ENCODE peak calls at places on chromosomes 7 and 10, in four cellular contexts. B is prostate gland, N is Peyer's patch, K is HL-60. T is an unnamed sample.

GRCh38 chr10:76396126-76396525 is 964.7 kb downstream of the LRMDA start:
- DNase-seq in K (no peak), N (no peak), B (no peak), T (no peak)

GRCh38 chr7:95686109-95686508 is 86.2 kb upstream of the DYNC1I1 start:
- DNase-seq in K (no peak), B (peak; percentile 56), N (peak; percentile 49), T (peak; percentile 33)

GRCh38 chr7:96708872-96709271 is 774 bp downstream of the SEM1 start:
- DNase-seq in B (no peak), N (no peak), K (no peak), T (no peak)

GRCh38 chr10:16828731-16829175 is 11.5 kb upstream of the RSU1 start:
- DNase-seq in K (no peak), B (no peak), N (no peak), T (no peak)

GRCh38 chr10:71099731-71100361 is 112.5 kb upstream of the UNC5B start:
- DNase-seq in N (no peak), K (no peak), B (no peak), T (no peak)

GRCh38 chr7:44288811-44289340 is 36.5 kb downstream of the CAMK2B start:
- DNase-seq in B (no peak), N (no peak), K (no peak), T (no peak)

GRCh38 chr10:3948843-3949242 is 163.8 kb upstream of the KLF6 start:
- DNase-seq in B (no peak), K (no peak), N (no peak), T (no peak)

GRCh38 chr10:71222541-71223364 is 10.4 kb downstream of the UNC5B start:
- DNase-seq in B (no peak), K (no peak), N (no peak), T (no peak)

GRCh38 chr10:6151087-6151977 is 51.4 kb upstream of the PFKFB3 start:
- DNase-seq in N (no peak), K (peak; percentile 59), B (peak; percentile 55), T (no peak)

GRCh38 chr10:80893256-80893655 is 355.6 kb downstream of the SH2D4B start:
- DNase-seq in N (no peak), K (no peak), B (no peak), T (no peak)

GRCh38 chr10:20598590-20598989 is 298.5 kb downstream of the NEBL start:
- DNase-seq in B (no peak), N (no peak), K (no peak), T (no peak)

DNA sequence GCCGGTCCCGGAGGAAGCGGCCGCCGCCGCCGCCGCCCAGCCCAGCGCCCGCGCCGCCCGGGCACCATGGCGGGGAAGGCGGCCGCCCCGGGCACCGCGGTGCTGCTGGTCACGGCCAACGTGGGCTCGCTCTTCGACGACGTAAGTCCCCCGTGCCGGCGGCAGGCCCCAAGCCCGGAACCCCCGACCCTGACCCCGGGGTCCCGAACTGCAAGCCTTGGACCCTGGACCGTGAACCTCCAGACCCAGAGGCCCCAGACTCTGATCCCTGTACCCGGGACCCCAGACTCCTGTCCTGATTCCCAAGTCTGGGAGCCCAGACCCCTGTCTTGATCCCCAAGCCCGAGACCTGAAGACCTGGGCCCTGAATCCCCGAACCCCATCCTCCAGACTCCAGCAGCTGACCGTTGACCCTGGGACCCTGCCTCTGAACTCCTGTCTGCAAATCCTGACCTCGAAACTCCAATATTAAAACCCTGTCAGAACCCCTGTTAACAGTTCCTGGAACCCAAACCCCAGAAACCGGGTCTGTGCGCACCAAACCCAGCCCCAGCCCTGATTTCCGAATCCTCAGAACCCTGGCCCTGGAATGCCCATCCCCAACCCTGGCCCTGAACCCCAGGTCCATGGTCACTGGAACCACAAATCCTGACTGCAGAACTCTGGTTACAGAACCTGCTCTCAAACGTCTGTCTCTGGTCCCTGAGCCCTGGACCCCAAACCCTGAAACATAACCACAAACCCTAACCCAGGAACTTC is 623 bp downstream of the INPP5A start:
- DNase-seq in N (peak; percentile 63), K (no peak), B (no peak), T (no peak)
- H3K27ac ChIP-seq in N (peak overlapping the region; percentile 95), K (peak overlapping the region; percentile 60), B (peak overlapping the region; percentile 81), T (peak overlapping the region; percentile 68)

DNA sequence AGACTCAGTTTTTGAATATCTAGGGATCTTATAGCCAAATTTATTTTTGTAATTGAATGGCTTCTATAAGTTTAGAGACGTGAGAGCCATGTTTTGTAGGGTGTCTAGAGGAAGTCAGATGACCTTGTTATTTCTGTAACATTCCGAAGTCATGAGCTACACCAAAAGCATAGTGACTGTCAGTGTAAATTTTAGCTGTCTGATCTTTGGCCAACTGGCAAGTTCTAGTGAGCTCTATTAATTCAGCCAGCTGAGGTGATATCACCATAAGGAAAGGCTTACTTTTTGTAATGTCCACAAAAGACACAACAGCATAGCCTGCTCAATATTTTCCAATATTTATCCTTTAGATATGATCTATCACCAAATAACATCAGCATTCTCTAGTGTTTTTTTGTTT is 9.9 kb upstream of the NT5C3A start:
- DNase-seq in K (no peak), N (no peak), B (peak; percentile 7), T (no peak)
- H3K27ac ChIP-seq in K (no peak overlapping the region), N (no peak overlapping the region), B (no peak overlapping the region), T (no peak overlapping the region)

GRCh38 chr7:159147246-159147645 is 2.6 kb upstream of the VIPR2 start:
- DNase-seq in N (no peak), K (no peak), B (no peak), T (no peak)

GRCh38 chr7:159147687-159148086 is 3.0 kb upstream of the VIPR2 start:
- DNase-seq in B (no peak), K (no peak), N (no peak), T (no peak)

GRCh38 chr7:159145544-159145891 is 851 bp upstream of the VIPR2 start:
- DNase-seq in B (no peak), N (no peak), K (no peak), T (no peak)

GRCh38 chr7:159144756-159145543 is at the start of gene VIPR2:
- DNase-seq in B (peak; percentile 33), K (no peak), N (no peak), T (no peak)

DNA sequence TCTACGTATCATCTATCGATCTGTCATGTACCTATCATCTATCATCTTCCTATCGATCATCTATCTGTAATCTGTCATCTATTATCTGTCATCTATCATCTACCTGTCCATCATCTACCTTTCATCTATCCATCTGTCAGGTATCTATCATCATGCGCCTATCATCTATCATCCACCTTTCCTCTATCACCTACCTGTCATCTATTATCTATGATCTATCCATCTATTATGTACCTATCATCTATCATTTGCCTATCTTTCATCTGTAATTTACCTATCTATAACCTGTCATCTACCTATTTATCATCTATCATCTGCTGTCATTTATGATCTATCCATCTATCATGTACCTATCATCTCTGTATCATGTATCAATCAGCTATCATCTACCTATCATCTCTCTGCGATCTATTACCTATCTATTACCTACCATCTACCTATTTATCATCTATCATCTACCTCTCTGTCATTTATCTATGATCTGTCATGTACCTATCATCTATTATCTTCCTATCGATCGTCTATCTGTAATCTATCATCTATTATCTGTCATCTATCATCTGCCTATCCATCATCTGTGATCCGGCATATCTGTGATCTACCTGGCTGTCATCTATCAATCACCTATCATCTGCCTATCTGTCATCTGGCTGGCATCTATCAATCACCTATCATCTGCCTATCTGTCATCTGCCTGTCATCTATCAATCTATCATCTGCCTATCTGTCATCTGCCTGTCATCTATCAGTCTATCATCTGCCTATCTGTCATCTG is 1.6 kb upstream of the VIPR2 start:
- DNase-seq in K (no peak), B (no peak), N (no peak), T (no peak)
- H3K27ac ChIP-seq in K (no peak overlapping the region), B (no peak overlapping the region), N (no peak overlapping the region), T (no peak overlapping the region)

GRCh38 chr7:128166603-128167315 is 74.3 kb upstream of the LEP start:
- DNase-seq in N (no peak), K (no peak), B (no peak), T (no peak)
- H3K27ac ChIP-seq in N (no peak overlapping the region), K (no peak overlapping the region), B (no peak overlapping the region), T (no peak overlapping the region)

T was measured in caudate nucleus.